ENCODE peak calls at places on chromosomes 16 and 17, in four cellular contexts. One of them, this sample, is unnamed.

GRCh38 chr17:81553616-81554181 is 1.5 kb upstream of the FAAP100 start:
- DNase-seq in HepG2: no peak
- DNase-seq in A549: peak
- DNase-seq in GM12878: peak
- DNase-seq in this sample: no peak

GRCh38 chr17:13114601-13115024 is 96.8 kb upstream of the ELAC2 start:
- DNase-seq in HepG2: peak
- DNase-seq in A549: peak
- DNase-seq in GM12878: no peak
- DNase-seq in this sample: peak

GRCh38 chr16:13036600-13036999 is 135.2 kb downstream of the SHISA9 start:
- DNase-seq in HepG2: peak
- DNase-seq in A549: peak
- DNase-seq in GM12878: no peak
- DNase-seq in this sample: peak

GRCh38 chr16:54546481-54546880 is 259.9 kb upstream of the IRX3 start:
- DNase-seq in HepG2: no peak
- DNase-seq in A549: no peak
- DNase-seq in GM12878: no peak
- DNase-seq in this sample: no peak

GRCh38 chr16:69367980-69368379 is 16.4 kb upstream of the TMED6 start:
- DNase-seq in HepG2: no peak
- DNase-seq in A549: no peak
- DNase-seq in GM12878: no peak
- DNase-seq in this sample: no peak

GRCh38 chr16:24906199-24906808 is 60.5 kb downstream of the SLC5A11 start:
- DNase-seq in HepG2: peak
- DNase-seq in A549: peak
- DNase-seq in GM12878: no peak
- DNase-seq in this sample: no peak

GRCh38 chr17:81419333-81419885 is 24.2 kb downstream of the BAHCC1 start:
- DNase-seq in HepG2: no peak
- DNase-seq in A549: peak
- DNase-seq in GM12878: no peak
- DNase-seq in this sample: no peak

GRCh38 chr17:77728022-77728671 is 230.4 kb upstream of the TNRC6C start:
- DNase-seq in HepG2: peak
- DNase-seq in A549: peak
- DNase-seq in GM12878: no peak
- DNase-seq in this sample: no peak

GRCh38 chr17:67746704-67747571 is 29.2 kb downstream of the NOL11 start:
- DNase-seq in HepG2: no peak
- DNase-seq in A549: no peak
- DNase-seq in GM12878: no peak
- DNase-seq in this sample: no peak

GRCh38 chr16:3718019-3718391 is 681 bp upstream of the TRAP1 start:
- DNase-seq in HepG2: no peak
- DNase-seq in A549: no peak
- DNase-seq in GM12878: no peak
- DNase-seq in this sample: no peak

GRCh38 chr16:265002-265529 is 10.7 kb downstream of the RGS11 start:
- DNase-seq in HepG2: no peak
- DNase-seq in A549: no peak
- DNase-seq in GM12878: no peak
- DNase-seq in this sample: no peak

GRCh38 chr16:26019885-26020284 is 328.1 kb downstream of the HS3ST4 start:
- DNase-seq in HepG2: no peak
- DNase-seq in A549: no peak
- DNase-seq in GM12878: no peak
- DNase-seq in this sample: no peak

GRCh38 chr17:8632087-8632486 is 1.6 kb upstream of the MYH10 start:
- DNase-seq in HepG2: peak
- DNase-seq in A549: no peak
- DNase-seq in GM12878: no peak
- DNase-seq in this sample: peak

GRCh38 chr17:81481815-81482505 is 30.6 kb downstream of the ACTG1 start:
- DNase-seq in HepG2: no peak
- DNase-seq in A549: no peak
- DNase-seq in GM12878: no peak
- DNase-seq in this sample: no peak

GRCh38 chr17:63042443-63042842 is 76.4 kb downstream of the TANC2 start:
- DNase-seq in HepG2: no peak
- DNase-seq in A549: no peak
- DNase-seq in GM12878: no peak
- DNase-seq in this sample: no peak

GRCh38 chr16:78684040-78684611 is 584.7 kb downstream of the WWOX start:
- DNase-seq in HepG2: peak
- DNase-seq in A549: peak
- DNase-seq in GM12878: no peak
- DNase-seq in this sample: no peak

GRCh38 chr16:716768-717325 is 1.9 kb downstream of the METRN start:
- DNase-seq in HepG2: no peak
- DNase-seq in A549: no peak
- DNase-seq in GM12878: no peak
- DNase-seq in this sample: no peak

GRCh38 chr17:58283674-58284612 is 3.2 kb upstream of the MPO start:
- DNase-seq in HepG2: no peak
- DNase-seq in A549: no peak
- DNase-seq in GM12878: no peak
- DNase-seq in this sample: no peak

GRCh38 chr16:86156155-86156554 is 257.2 kb downstream of the IRF8 start:
- DNase-seq in HepG2: no peak
- DNase-seq in A549: no peak
- DNase-seq in GM12878: no peak
- DNase-seq in this sample: no peak

GRCh38 chr16:82331974-82332750 is 162.1 kb upstream of the MPHOSPH6 start:
- DNase-seq in HepG2: peak
- DNase-seq in A549: no peak
- DNase-seq in GM12878: no peak
- DNase-seq in this sample: no peak

GRCh38 chr17:40949406-40949805 is 12.0 kb upstream of the KRT23 start:
- DNase-seq in HepG2: peak
- DNase-seq in A549: no peak
- DNase-seq in GM12878: no peak
- DNase-seq in this sample: no peak

GRCh38 chr17:79956853-79957252 is 78.8 kb downstream of the TBC1D16 start:
- DNase-seq in HepG2: no peak
- DNase-seq in A549: no peak
- DNase-seq in GM12878: no peak
- DNase-seq in this sample: no peak

GRCh38 chr17:79648181-79648831 is 37.5 kb upstream of the RBFOX3 start:
- DNase-seq in HepG2: no peak
- DNase-seq in A549: no peak
- DNase-seq in GM12878: no peak
- DNase-seq in this sample: no peak

GRCh38 chr16:1296688-1297412 is 12.6 kb upstream of the UBE2I start:
- DNase-seq in HepG2: peak
- DNase-seq in A549: peak
- DNase-seq in GM12878: no peak
- DNase-seq in this sample: no peak

GRCh38 chr17:6648181-6648580 is 3.2 kb downstream of the MED31 start:
- DNase-seq in HepG2: peak
- DNase-seq in A549: peak
- DNase-seq in GM12878: no peak
- DNase-seq in this sample: no peak

GRCh38 chr17:69944406-69944805 is 130.6 kb upstream of the KCNJ16 start:
- DNase-seq in HepG2: no peak
- DNase-seq in A549: no peak
- DNase-seq in GM12878: no peak
- DNase-seq in this sample: no peak

GRCh38 chr16:4795828-4796572 is 831 bp downstream of the SMIM22 start:
- DNase-seq in HepG2: no peak
- DNase-seq in A549: no peak
- DNase-seq in GM12878: no peak
- DNase-seq in this sample: no peak

GRCh38 chr17:78435330-78436005 is 57.0 kb downstream of the PGS1 start:
- DNase-seq in HepG2: no peak
- DNase-seq in A549: no peak
- DNase-seq in GM12878: no peak
- DNase-seq in this sample: no peak

GRCh38 chr17:63390090-63390489 is 56.0 kb downstream of the CYB561 start:
- DNase-seq in HepG2: no peak
- DNase-seq in A549: no peak
- DNase-seq in GM12878: no peak
- DNase-seq in this sample: no peak

GRCh38 chr17:45265823-45266222 is 3.9 kb upstream of the SPATA32 start:
- DNase-seq in HepG2: no peak
- DNase-seq in A549: peak
- DNase-seq in GM12878: no peak
- DNase-seq in this sample: no peak

GRCh38 chr17:78684026-78684425 is 98.0 kb downstream of the CYTH1 start:
- DNase-seq in HepG2: no peak
- DNase-seq in A549: no peak
- DNase-seq in GM12878: no peak
- DNase-seq in this sample: no peak

GRCh38 chr17:76262732-76263344 is 2.3 kb upstream of the UBALD2 start:
- DNase-seq in HepG2: no peak
- DNase-seq in A549: no peak
- DNase-seq in GM12878: no peak
- DNase-seq in this sample: no peak

GRCh38 chr17:8185580-8186445 is 4.2 kb downstream of the BORCS6 start:
- DNase-seq in HepG2: peak
- DNase-seq in A549: peak
- DNase-seq in GM12878: no peak
- DNase-seq in this sample: peak

GRCh38 chr16:10971560-10971961 is 27.2 kb downstream of the CLEC16A start:
- DNase-seq in HepG2: peak
- DNase-seq in A549: peak
- DNase-seq in GM12878: no peak
- DNase-seq in this sample: peak

GRCh38 chr17:74126959-74127358 is 76.5 kb upstream of the RPL38 start:
- DNase-seq in HepG2: no peak
- DNase-seq in A549: no peak
- DNase-seq in GM12878: no peak
- DNase-seq in this sample: no peak

GRCh38 chr17:76530489-76530814 is 7.1 kb downstream of the CYGB start:
- DNase-seq in HepG2: no peak
- DNase-seq in A549: no peak
- DNase-seq in GM12878: no peak
- DNase-seq in this sample: no peak

GRCh38 chr17:61394630-61395408 is 4.8 kb upstream of the TBX2 start:
- DNase-seq in HepG2: no peak
- DNase-seq in A549: no peak
- DNase-seq in GM12878: no peak
- DNase-seq in this sample: no peak

GRCh38 chr17:64488301-64488700 is 8.6 kb downstream of the POLG2 start:
- DNase-seq in HepG2: no peak
- DNase-seq in A549: no peak
- DNase-seq in GM12878: no peak
- DNase-seq in this sample: no peak

GRCh38 chr17:180380-181212 is 854 bp downstream of the DOC2B start:
- DNase-seq in HepG2: no peak
- DNase-seq in A549: no peak
- DNase-seq in GM12878: no peak
- DNase-seq in this sample: no peak

DNA sequence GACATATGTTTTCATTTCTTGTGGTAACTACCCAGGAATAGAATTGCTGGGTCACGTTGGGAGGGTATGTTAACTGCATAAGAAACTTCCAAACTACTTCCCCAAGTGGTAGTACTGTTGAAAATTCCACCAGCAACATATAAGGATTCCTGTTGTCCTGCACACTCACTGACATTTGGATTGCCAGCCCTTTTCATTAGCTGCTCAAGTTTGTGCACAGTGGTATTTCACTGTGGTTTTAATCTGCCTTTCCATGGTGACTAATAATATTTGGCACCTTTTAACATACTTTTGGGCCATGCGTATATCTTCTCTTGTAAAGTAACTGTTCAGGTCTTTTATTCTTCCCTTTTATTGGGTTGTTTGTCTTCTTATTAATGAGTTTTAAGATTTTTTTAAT is 103.3 kb downstream of the GNAO1 start:
- DNase-seq in HepG2: no peak
- DNase-seq in A549: no peak
- DNase-seq in GM12878: no peak
- DNase-seq in this sample: no peak
- TF ChIP-seq ESRRA in HepG2: no peak
- TF ChIP-seq ESRRA in A549: no peak
- TF ChIP-seq ESRRA in GM12878: no peak
- TF ChIP-seq ESRRA in this sample: no peak

GRCh38 chr17:49198206-49198605 is 12.2 kb downstream of the GNGT2 start:
- DNase-seq in HepG2: no peak
- DNase-seq in A549: peak
- DNase-seq in GM12878: no peak
- DNase-seq in this sample: no peak

GRCh38 chr17:49197346-49197998 is 12.9 kb downstream of the GNGT2 start:
- DNase-seq in HepG2: no peak
- DNase-seq in A549: peak
- DNase-seq in GM12878: no peak
- DNase-seq in this sample: no peak

GRCh38 chr17:49201481-49201927 is 8.9 kb downstream of the GNGT2 start:
- DNase-seq in HepG2: no peak
- DNase-seq in A549: no peak
- DNase-seq in GM12878: no peak
- DNase-seq in this sample: no peak

GRCh38 chr17:49203796-49204195 is 6.6 kb downstream of the GNGT2 start:
- DNase-seq in HepG2: no peak
- DNase-seq in A549: no peak
- DNase-seq in GM12878: no peak
- DNase-seq in this sample: no peak

GRCh38 chr17:49200423-49201083 is 9.8 kb downstream of the GNGT2 start:
- DNase-seq in HepG2: no peak
- DNase-seq in A549: no peak
- DNase-seq in GM12878: no peak
- DNase-seq in this sample: no peak
- TF ChIP-seq ESRRA in HepG2: no peak
- TF ChIP-seq ESRRA in A549: no peak
- TF ChIP-seq ESRRA in GM12878: no peak
- TF ChIP-seq ESRRA in this sample: no peak

GRCh38 chr17:2510559-2510958 is 1.1 kb downstream of the METTL16 start:
- DNase-seq in HepG2: no peak
- DNase-seq in A549: no peak
- DNase-seq in GM12878: no peak
- DNase-seq in this sample: no peak
- TF ChIP-seq ESRRA in HepG2: no peak
- TF ChIP-seq ESRRA in A549: no peak
- TF ChIP-seq ESRRA in GM12878: no peak
- TF ChIP-seq ESRRA in this sample: no peak

DNA sequence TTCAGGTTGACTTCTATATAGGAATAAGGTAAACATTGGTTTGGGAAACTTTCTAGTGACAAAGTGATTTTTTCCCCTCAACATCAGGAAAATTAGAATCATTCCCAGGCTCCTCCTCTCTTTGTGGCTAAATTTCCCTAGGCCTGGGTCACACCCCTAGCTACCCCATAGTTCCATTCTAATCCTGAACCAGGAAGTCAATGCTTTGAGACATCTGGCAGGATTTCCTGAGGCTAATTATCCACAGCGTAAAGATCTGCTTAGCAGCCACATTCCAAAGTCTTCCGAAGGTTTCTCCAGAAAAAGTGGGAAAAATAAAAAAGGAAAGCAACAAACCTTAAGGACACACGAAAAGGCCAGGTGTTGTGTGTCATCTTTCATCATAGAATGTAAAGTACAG is 60.3 kb upstream of the CORO6 start:
- DNase-seq in HepG2: no peak
- DNase-seq in A549: no peak
- DNase-seq in GM12878: no peak
- DNase-seq in this sample: no peak
- TF ChIP-seq ESRRA in HepG2: no peak
- TF ChIP-seq ESRRA in A549: no peak
- TF ChIP-seq ESRRA in GM12878: no peak
- TF ChIP-seq ESRRA in this sample: no peak

This sample was measured in WTC11.